ENCODE peak calls at places on chromosome 4, in seven cellular contexts. F is neural progenitor cell, V is mammary epithelial cell, E is endothelial cell of umbilical vein, B is GM23248, Y is astrocyte, Z is SK-N-MC. Q is an unnamed sample.

GRCh38 chr4:109846395-109847098 is 1.4 kb upstream of the LRIT3 start:
- DNase-seq in F (no peak), V (no peak), E (peak; percentile 19), B (no peak), Y (no peak), Z (peak; percentile 65), Q (no peak)

GRCh38 chr4:67131224-67131623 is 414.1 kb downstream of the CENPC start:
- DNase-seq in F (no peak), V (no peak), E (no peak), B (no peak), Y (peak; percentile 8), Z (no peak), Q (no peak)

GRCh38 chr4:40481977-40482376 is 146.8 kb downstream of the CHRNA9 start:
- DNase-seq in F (no peak), V (no peak), E (no peak), B (no peak), Y (no peak), Z (no peak), Q (no peak)

GRCh38 chr4:183657564-183657963 is 1.4 kb downstream of the RWDD4 start:
- DNase-seq in F (no peak), V (peak; percentile 1), E (no peak), B (peak; percentile 42), Y (no peak), Z (no peak), Q (no peak)

GRCh38 chr4:165839615-165840333 is 33.3 kb upstream of the TLL1 start:
- DNase-seq in F (no peak), V (peak; percentile 69), E (peak; percentile 62), B (no peak), Y (no peak), Z (no peak), Q (no peak)

GRCh38 chr4:13347517-13348125 is 136.5 kb downstream of the RAB28 start:
- DNase-seq in F (no peak), V (peak; percentile 6), E (no peak), B (peak; percentile 56), Y (peak; percentile 52), Z (no peak), Q (no peak)

GRCh38 chr4:121950212-121950679 is 1.6 kb downstream of the TRPC3 start:
- DNase-seq in F (peak; percentile 93), V (peak; percentile 16), E (peak; percentile 56), B (peak; percentile 65), Y (peak; percentile 36), Z (no peak), Q (no peak)

GRCh38 chr4:73615613-73616012 is 4.6 kb downstream of the RASSF6 start:
- DNase-seq in F (peak; percentile 58), V (peak; percentile 73), E (no peak), B (no peak), Y (no peak), Z (no peak), Q (no peak)

GRCh38 chr4:182257503-182257902 is 14.3 kb downstream of the TENM3 start:
- DNase-seq in F (peak; percentile 48), V (no peak), E (no peak), B (no peak), Y (no peak), Z (no peak), Q (no peak)

GRCh38 chr4:2459589-2460349 is 9.1 kb upstream of the RNF4 start:
- DNase-seq in F (no peak), V (no peak), E (no peak), B (no peak), Y (no peak), Z (no peak), Q (no peak)

GRCh38 chr4:186643501-186644315 is 79.9 kb downstream of the FAT1 start:
- DNase-seq in F (no peak), V (peak; percentile 77), E (no peak), B (peak; percentile 81), Y (peak; percentile 68), Z (no peak), Q (no peak)

GRCh38 chr4:46032061-46032460 is 91.8 kb downstream of the GABRG1 start:
- DNase-seq in F (no peak), V (no peak), E (no peak), B (no peak), Y (no peak), Z (no peak), Q (no peak)

GRCh38 chr4:56648245-56649151 is 32.6 kb downstream of the HOPX start:
- DNase-seq in F (no peak), V (no peak), E (peak; percentile 6), B (peak; percentile 18), Y (no peak), Z (no peak), Q (no peak)

GRCh38 chr4:104966349-104967033 is 180.2 kb upstream of the TET2 start:
- DNase-seq in F (no peak), V (peak; percentile 26), E (no peak), B (no peak), Y (no peak), Z (peak; percentile 32), Q (no peak)

GRCh38 chr4:80138556-80139538 is 58.5 kb upstream of the PRDM8 start:
- DNase-seq in F (no peak), V (peak; percentile 79), E (no peak), B (peak; percentile 68), Y (peak; percentile 63), Z (no peak), Q (peak; percentile 87)

GRCh38 chr4:184265566-184266351 is 48.1 kb upstream of the ENPP6 start:
- DNase-seq in F (no peak), V (peak; percentile 26), E (peak; percentile 55), B (peak; percentile 56), Y (peak; percentile 29), Z (no peak), Q (no peak)

GRCh38 chr4:30718021-30718888 is 1.9 kb upstream of the PCDH7 start:
- DNase-seq in F (peak; percentile 76), V (peak; percentile 60), E (peak; percentile 76), B (peak; percentile 34), Y (peak; percentile 60), Z (no peak), Q (no peak)

GRCh38 chr4:113146876-113147358 is 97.5 kb downstream of the ANK2 start:
- DNase-seq in F (no peak), V (no peak), E (peak; percentile 5), B (peak; percentile 59), Y (no peak), Z (no peak), Q (peak; percentile 30)

GRCh38 chr4:55866290-55866907 is 13.0 kb downstream of the EXOC1 start:
- DNase-seq in F (no peak), V (peak; percentile 89), E (peak; percentile 88), B (peak; percentile 98), Y (peak; percentile 96), Z (no peak), Q (no peak)

GRCh38 chr4:1406416-1406945 is at the start of gene NKX1-1:
- DNase-seq in F (peak; percentile 65), V (no peak), E (no peak), B (no peak), Y (no peak), Z (no peak), Q (no peak)

GRCh38 chr4:1408418-1408817 is 2.2 kb upstream of the NKX1-1 start:
- DNase-seq in F (no peak), V (no peak), E (no peak), B (no peak), Y (no peak), Z (no peak), Q (no peak)

GRCh38 chr4:1406946-1407656 is 859 bp upstream of the NKX1-1 start:
- DNase-seq in F (no peak), V (no peak), E (no peak), B (no peak), Y (no peak), Z (no peak), Q (no peak)

GRCh38 chr4:1409079-1409805 is 3.0 kb upstream of the NKX1-1 start:
- DNase-seq in F (no peak), V (no peak), E (no peak), B (no peak), Y (no peak), Z (no peak), Q (no peak)

GRCh38 chr4:1407657-1408333 is 1.6 kb upstream of the NKX1-1 start:
- DNase-seq in F (no peak), V (no peak), E (no peak), B (no peak), Y (no peak), Z (no peak), Q (no peak)
- TF ChIP-seq EZH2 in F (peak; percentile 70), V (no peak), E (peak; percentile 50), B (peak; percentile 43), Y (no peak), Z (no peak), Q (no peak)

DNA sequence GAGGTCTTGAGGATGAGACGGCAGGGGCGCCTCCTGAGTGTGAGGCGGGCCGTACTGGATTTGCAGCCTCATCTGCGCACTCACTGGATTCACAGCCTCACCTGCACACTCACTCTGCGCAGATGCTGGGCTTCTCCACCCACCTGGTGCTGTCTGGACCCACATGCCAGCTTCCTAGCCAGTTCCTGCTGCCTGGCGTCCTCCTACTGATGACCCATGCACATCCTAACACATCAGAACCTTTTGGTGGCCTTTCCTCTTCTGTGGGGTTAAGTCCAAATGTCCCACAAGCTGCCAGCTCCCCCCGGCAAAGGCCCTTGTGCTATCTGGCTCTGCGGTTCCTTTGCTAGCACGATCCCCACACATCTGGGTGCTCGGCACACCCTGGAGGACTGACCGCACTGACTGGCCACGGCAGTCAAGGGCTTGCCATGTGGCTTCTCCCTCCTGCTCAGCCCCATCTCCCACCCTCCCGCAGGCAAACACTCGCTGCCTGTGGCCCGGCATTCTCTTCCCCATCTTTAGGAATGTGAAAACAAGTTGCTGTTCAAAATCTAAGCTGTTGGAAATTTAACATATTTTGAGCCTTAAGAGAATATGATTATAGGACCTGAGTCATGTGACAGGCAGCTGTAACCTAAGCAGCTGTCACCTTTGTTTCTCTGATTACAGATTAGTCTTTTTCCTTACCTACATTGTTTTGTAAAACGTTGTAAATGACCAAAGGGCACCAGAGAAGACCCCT is 39.4 kb upstream of the AFAP1 start:
- DNase-seq in F (no peak), V (no peak), E (no peak), B (no peak), Y (no peak), Z (no peak), Q (no peak)
- H3K9ac ChIP-seq in F (no peak overlapping the region), V (peak overlapping the region; percentile 2), E (no peak overlapping the region), B (no peak overlapping the region), Y (no peak overlapping the region), Z (no peak overlapping the region), Q (no peak overlapping the region)

GRCh38 chr4:173505924-173506779 is 23.9 kb downstream of the HAND2 start:
- DNase-seq in F (peak; percentile 81), V (no peak), E (peak; percentile 25), B (peak; percentile 77), Y (no peak), Z (no peak), Q (peak; percentile 60)

GRCh38 chr4:173506780-173507211 is 23.2 kb downstream of the HAND2 start:
- DNase-seq in F (peak; percentile 75), V (no peak), E (no peak), B (no peak), Y (no peak), Z (no peak), Q (no peak)

GRCh38 chr4:173508386-173509002 is 21.5 kb downstream of the HAND2 start:
- DNase-seq in F (peak; percentile 61), V (no peak), E (no peak), B (peak; percentile 50), Y (no peak), Z (no peak), Q (no peak)

GRCh38 chr4:173509031-173510001 is 20.7 kb downstream of the HAND2 start:
- DNase-seq in F (peak; percentile 66), V (no peak), E (no peak), B (peak; percentile 86), Y (peak; percentile 9), Z (no peak), Q (no peak)

GRCh38 chr4:173507471-173508385 is 22.3 kb downstream of the HAND2 start:
- DNase-seq in F (peak; percentile 46), V (no peak), E (no peak), B (no peak), Y (no peak), Z (no peak), Q (no peak)
- TF ChIP-seq EZH2 in F (peak; percentile 58), V (no peak), E (peak; percentile 77), B (no peak), Y (no peak), Z (no peak), Q (no peak)

GRCh38 chr4:154416183-154416543 is 75.4 kb downstream of the DCHS2 start:
- DNase-seq in F (peak; percentile 68), V (no peak), E (no peak), B (peak; percentile 4), Y (no peak), Z (no peak), Q (no peak)
- H3K9ac ChIP-seq in F (no peak overlapping the region), V (no peak overlapping the region), E (no peak overlapping the region), B (peak overlapping the region; percentile 42), Y (peak overlapping the region; percentile 65), Z (peak overlapping the region; percentile 13), Q (no peak overlapping the region)

Q was measured in DND-41.